ENCODE peak calls at places on chromosomes 3 and 15, in seven cellular contexts. S is Calu3; L is AG08395; Z is activated T-helper 1 cell treated with anti-CD3 and anti-CD28 coated beads, Interleukin-2, amount 50 U/mL, for 16 hours; E is iPS-NIHi11; C is ACHN; U is GM23248. N is an unnamed sample.

GRCh38 chr3:131543714-131544113 is 40.9 kb upstream of the MRPL3 start:
- DNase-seq in C (peak), E (peak), S (peak), Z (no peak), L (peak), U (peak), N (no peak)

GRCh38 chr3:137792633-137793271 is 28.6 kb downstream of the SOX14 start:
- DNase-seq in L (peak), Z (no peak), E (peak), C (peak), U (peak), S (peak), N (no peak)

GRCh38 chr15:94259121-94259776 is 27.9 kb downstream of the MCTP2 start:
- DNase-seq in Z (no peak), E (no peak), U (peak), C (no peak), L (no peak), S (no peak), N (no peak)

GRCh38 chr3:99962703-99963102 is 145.0 kb downstream of the CMSS1 start:
- DNase-seq in U (peak), S (no peak), E (no peak), C (no peak), Z (no peak), L (peak), N (no peak)

GRCh38 chr15:60674704-60675405 is 195.9 kb upstream of the ICE2 start:
- DNase-seq in L (no peak), U (peak), C (no peak), Z (no peak), E (no peak), S (no peak), N (no peak)

GRCh38 chr3:184298759-184299487 is at the start of gene PSMD2:
- DNase-seq in C (peak), L (peak), U (peak), E (peak), S (peak), Z (peak), N (peak)

GRCh38 chr3:43792904-43793303 is 102.2 kb downstream of the ABHD5 start:
- DNase-seq in S (no peak), C (no peak), L (peak), E (no peak), U (peak), Z (no peak), N (no peak)

GRCh38 chr3:123657578-123657977 is 72.7 kb upstream of the HACD2 start:
- DNase-seq in L (no peak), S (no peak), E (no peak), C (no peak), Z (no peak), U (peak), N (no peak)

GRCh38 chr15:101012326-101013040 is 93.3 kb downstream of the LRRK1 start:
- DNase-seq in S (no peak), L (no peak), U (no peak), C (no peak), E (no peak), Z (no peak), N (no peak)

GRCh38 chr3:54004351-54004750 is 112.7 kb upstream of the SELENOK start:
- DNase-seq in S (no peak), C (no peak), L (no peak), E (no peak), U (no peak), Z (no peak), N (no peak)

GRCh38 chr15:41018534-41018933 is 65.3 kb downstream of the CHAC1 start:
- DNase-seq in Z (no peak), C (no peak), L (no peak), E (no peak), U (peak), S (peak), N (no peak)

GRCh38 chr15:70490148-70490837 is 273.1 kb downstream of the UACA start:
- DNase-seq in C (no peak), E (no peak), S (no peak), U (no peak), Z (no peak), L (no peak), N (no peak)

GRCh38 chr3:194206375-194206774 is 70.4 kb downstream of the HES1 start:
- DNase-seq in L (no peak), E (no peak), C (no peak), S (no peak), U (peak), Z (no peak), N (no peak)

GRCh38 chr15:88810449-88810848 is 7.2 kb downstream of the ACAN start:
- DNase-seq in C (peak), U (peak), L (peak), S (no peak), Z (no peak), E (no peak), N (no peak)

GRCh38 chr3:110457508-110457907 is 614.1 kb upstream of the NECTIN3 start:
- DNase-seq in L (no peak), C (no peak), Z (no peak), U (no peak), E (no peak), S (no peak), N (no peak)

GRCh38 chr3:95615592-95616310 is 1198.6 kb upstream of the EPHA6 start:
- DNase-seq in E (no peak), S (no peak), Z (no peak), U (no peak), C (peak), L (no peak), N (no peak)

GRCh38 chr3:25817107-25817506 is 27.2 kb downstream of the OXSM start:
- DNase-seq in L (no peak), C (no peak), S (no peak), Z (no peak), E (no peak), U (no peak), N (no peak)

GRCh38 chr3:197983076-197983475 is 23.1 kb downstream of the LMLN start:
- DNase-seq in S (no peak), L (no peak), Z (no peak), C (no peak), E (no peak), U (no peak), N (no peak)

GRCh38 chr15:44370830-44371229 is 56.6 kb upstream of the CTDSPL2 start:
- DNase-seq in L (no peak), C (no peak), E (peak), Z (no peak), U (no peak), S (no peak), N (no peak)

GRCh38 chr15:57375827-57376694 is at the start of gene CGNL1:
- DNase-seq in L (peak), Z (no peak), U (peak), C (peak), E (peak), S (peak), N (no peak)

GRCh38 chr3:127768346-127769008 is 53.8 kb downstream of the MGLL start:
- DNase-seq in U (peak), C (peak), Z (no peak), S (peak), E (no peak), L (peak), N (no peak)

GRCh38 chr3:100400424-100400781 is 486 bp downstream of the TOMM70 start:
- DNase-seq in Z (peak), S (peak), U (peak), L (no peak), C (peak), E (no peak), N (peak)

GRCh38 chr3:30222436-30222835 is 384.0 kb upstream of the TGFBR2 start:
- DNase-seq in E (no peak), L (no peak), Z (no peak), S (no peak), U (peak), C (no peak), N (no peak)

GRCh38 chr3:46463120-46463867 is 1.4 kb downstream of the LTF start:
- DNase-seq in E (no peak), U (no peak), S (no peak), L (no peak), C (no peak), Z (no peak), N (no peak)

GRCh38 chr3:18643290-18643689 is 218.2 kb upstream of the SATB1 start:
- DNase-seq in L (no peak), S (no peak), U (no peak), Z (no peak), E (no peak), C (no peak), N (no peak)

GRCh38 chr3:186882125-186882524 is 39.6 kb downstream of the ADIPOQ start:
- DNase-seq in C (no peak), E (no peak), U (no peak), S (no peak), Z (no peak), L (no peak), N (no peak)

GRCh38 chr3:132038198-132038825 is 3.5 kb upstream of the CPNE4 start:
- DNase-seq in E (peak), U (peak), L (peak), C (peak), S (no peak), Z (no peak), N (no peak)

GRCh38 chr15:66936115-66936863 is 129.1 kb upstream of the SMAD3 start:
- DNase-seq in E (no peak), Z (no peak), S (no peak), U (peak), L (peak), C (no peak), N (no peak)